ENCODE peak calls at places on chromosome 4, in eight cellular contexts. Q is IMR-90; D is tibial nerve; F is A549; C is naive thymus-derived CD4-positive, alpha-beta T cell; R is AG10803; U is left ventricle myocardium inferior; E is OCI-LY7. A is an unnamed sample.
A peak's percentile ranks its signal among the peaks of the same experiment; 100 is the strongest.

GRCh38 chr4:53943345-53944085 is 120.9 kb downstream of the CHIC2 start:
- DNase-seq in C (no peak), U (no peak), F (no peak), Q (peak; percentile 69), E (no peak), R (peak; percentile 73), D (no peak), A (no peak)

GRCh38 chr4:133151681-133152329 is 2.7 kb downstream of the PCDH10 start:
- DNase-seq in U (no peak), R (no peak), F (no peak), C (no peak), Q (no peak), D (no peak), E (no peak), A (no peak)

GRCh38 chr4:73777612-73778011 is 37.2 kb downstream of the CXCL8 start:
- DNase-seq in Q (peak; percentile 7), C (no peak), F (no peak), R (peak; percentile 27), E (no peak), U (no peak), D (no peak), A (no peak)

GRCh38 chr4:48187813-48188212 is 53.8 kb upstream of the TXK start:
- DNase-seq in D (no peak), R (no peak), F (no peak), Q (no peak), U (no peak), C (no peak), E (no peak), A (no peak)

GRCh38 chr4:169060396-169061081 is 50.5 kb upstream of the CBR4 start:
- DNase-seq in U (no peak), Q (no peak), C (no peak), F (no peak), D (no peak), R (peak; percentile 51), E (no peak), A (no peak)

GRCh38 chr4:122728781-122729330 is 3.6 kb upstream of the BBS12 start:
- DNase-seq in R (peak; percentile 31), F (no peak), U (no peak), C (no peak), Q (no peak), D (no peak), E (no peak), A (no peak)

GRCh38 chr4:110361921-110362320 is 114.0 kb upstream of the ENPEP start:
- DNase-seq in R (peak; percentile 50), F (no peak), C (no peak), D (no peak), U (no peak), Q (no peak), E (no peak), A (peak; percentile 74)

GRCh38 chr4:11625206-11625605 is 196.5 kb upstream of the HS3ST1 start:
- DNase-seq in F (no peak), E (no peak), R (no peak), C (no peak), U (peak; percentile 19), D (no peak), Q (no peak), A (no peak)

GRCh38 chr4:26522478-26522877 is 32.2 kb upstream of the CCKAR start:
- DNase-seq in U (no peak), Q (peak; percentile 70), C (no peak), R (peak; percentile 65), D (no peak), E (no peak), F (no peak), A (no peak)

GRCh38 chr4:38500433-38500832 is 163.6 kb upstream of the KLF3 start:
- DNase-seq in C (no peak), E (no peak), U (no peak), F (no peak), D (no peak), R (peak; percentile 18), Q (no peak), A (no peak)

GRCh38 chr4:15325987-15326386 is 101.8 kb upstream of the C1QTNF7 start:
- DNase-seq in C (no peak), R (no peak), D (no peak), F (no peak), U (no peak), Q (no peak), E (no peak), A (no peak)

GRCh38 chr4:67871867-67872266 is 11.9 kb downstream of the TMPRSS11D start:
- DNase-seq in D (no peak), C (no peak), F (peak; percentile 3), E (peak; percentile 21), U (no peak), R (peak; percentile 59), Q (peak; percentile 61), A (peak; percentile 30)

GRCh38 chr4:89660851-89661250 is 176.1 kb downstream of the SNCA start:
- DNase-seq in E (no peak), F (no peak), C (no peak), D (no peak), Q (no peak), R (peak; percentile 5), U (no peak), A (no peak)

GRCh38 chr4:101140228-101140627 is 207.1 kb downstream of the PPP3CA start:
- DNase-seq in F (no peak), D (no peak), Q (no peak), U (no peak), E (no peak), R (no peak), C (no peak), A (no peak)

GRCh38 chr4:38188631-38189101 is 228.5 kb downstream of the PTTG2 start:
- DNase-seq in R (no peak), F (no peak), D (no peak), E (no peak), C (no peak), Q (no peak), U (no peak), A (no peak)

GRCh38 chr4:182492456-182492855 is 249.3 kb downstream of the TENM3 start:
- DNase-seq in R (peak; percentile 68), Q (peak; percentile 76), F (no peak), U (no peak), C (no peak), D (no peak), E (no peak), A (no peak)
- H3K4me3 ChIP-seq in R (peak overlapping the region; percentile 41), Q (peak overlapping the region; percentile 50), F (no peak overlapping the region), U (peak overlapping the region; percentile 13), C (no peak overlapping the region), D (no peak overlapping the region), E (no peak overlapping the region), A (no peak overlapping the region)

GRCh38 chr4:2332976-2333319 is 71.0 kb upstream of the MXD4 start:
- DNase-seq in U (no peak), E (no peak), F (no peak), Q (no peak), C (no peak), D (no peak), R (no peak), A (no peak)

GRCh38 chr4:2334826-2335728 is 73.2 kb upstream of the MXD4 start:
- DNase-seq in E (no peak), C (no peak), D (no peak), R (no peak), Q (no peak), F (no peak), U (no peak), A (no peak)

GRCh38 chr4:2335729-2336101 is 73.8 kb upstream of the MXD4 start:
- DNase-seq in D (no peak), R (no peak), U (no peak), Q (no peak), E (no peak), C (no peak), F (no peak), A (no peak)

GRCh38 chr4:2333356-2333841 is 71.5 kb upstream of the MXD4 start:
- DNase-seq in E (no peak), Q (no peak), D (no peak), R (no peak), F (no peak), U (no peak), C (no peak), A (no peak)

DNA sequence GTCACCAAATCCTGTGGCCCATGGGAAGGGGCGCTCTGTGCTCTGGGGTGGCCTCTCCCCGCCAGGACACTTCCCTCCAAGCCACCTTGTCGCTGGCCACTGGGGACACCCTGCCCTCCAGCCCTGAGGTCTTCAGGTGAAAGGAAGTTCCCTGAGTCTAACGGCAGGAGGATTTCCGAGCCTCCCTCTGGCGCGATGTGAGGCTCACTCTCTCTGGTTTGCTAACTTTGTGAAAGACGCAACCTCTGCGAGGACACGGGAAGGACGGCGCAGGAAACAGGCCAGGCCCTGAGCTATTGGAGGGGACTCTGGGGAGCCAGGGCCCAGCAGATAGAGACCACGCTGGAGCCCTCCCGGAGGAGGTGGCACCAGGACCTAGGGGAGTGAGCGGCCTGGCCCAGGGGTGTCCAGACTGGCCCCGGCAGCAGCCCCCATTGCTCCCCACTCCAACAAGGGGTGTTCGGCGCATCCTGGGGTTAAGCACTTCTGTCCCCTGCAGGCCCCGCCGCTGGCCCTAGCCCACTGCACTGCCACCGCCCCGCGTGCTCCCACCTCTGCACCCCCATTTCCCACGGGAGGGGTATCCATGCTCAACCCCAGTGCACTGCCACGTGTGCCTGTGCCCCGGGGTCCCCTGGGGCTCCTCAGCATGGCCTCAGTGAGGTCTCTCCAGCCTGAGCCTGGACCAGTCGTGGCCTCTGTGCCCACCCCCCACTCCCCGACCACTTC is 72.2 kb upstream of the MXD4 start:
- DNase-seq in F (no peak), R (no peak), E (no peak), Q (no peak), U (no peak), D (no peak), C (no peak), A (no peak)
- H3K4me3 ChIP-seq in F (no peak overlapping the region), R (no peak overlapping the region), E (no peak overlapping the region), Q (no peak overlapping the region), U (no peak overlapping the region), D (no peak overlapping the region), C (no peak overlapping the region), A (no peak overlapping the region)

GRCh38 chr4:112514079-112514448 is 1.9 kb downstream of the NEUROG2 start:
- DNase-seq in Q (no peak), C (no peak), D (no peak), E (no peak), F (no peak), U (no peak), R (no peak), A (no peak)

GRCh38 chr4:112515278-112516075 is 503 bp downstream of the NEUROG2 start:
- DNase-seq in E (peak; percentile 35), C (no peak), U (no peak), F (no peak), D (no peak), Q (no peak), R (no peak), A (peak; percentile 11)

GRCh38 chr4:112516401-112517066 is 554 bp upstream of the NEUROG2 start:
- DNase-seq in C (no peak), E (peak; percentile 42), D (no peak), R (no peak), U (no peak), Q (no peak), F (no peak), A (no peak)

GRCh38 chr4:112516076-112516385 is at the start of gene NEUROG2:
- DNase-seq in U (no peak), C (no peak), Q (no peak), F (no peak), D (no peak), E (no peak), R (no peak), A (no peak)

GRCh38 chr4:112514449-112515277 is 1.3 kb downstream of the NEUROG2 start:
- DNase-seq in Q (no peak), U (no peak), R (no peak), C (no peak), F (no peak), E (peak; percentile 26), D (no peak), A (no peak)
- H3K4me3 ChIP-seq in Q (peak overlapping the region; percentile 67), U (peak overlapping the region; percentile 69), R (peak overlapping the region; percentile 30), C (peak overlapping the region; percentile 63), F (peak overlapping the region; percentile 59), E (peak overlapping the region; percentile 67), D (peak overlapping the region; percentile 30), A (peak overlapping the region; percentile 58)

GRCh38 chr4:153115322-153116100 is 88.7 kb upstream of the TRIM2 start:
- DNase-seq in Q (peak; percentile 77), F (peak; percentile 52), E (peak; percentile 80), D (no peak), R (peak; percentile 77), U (no peak), C (peak; percentile 88), A (peak; percentile 96)
- H3K4me3 ChIP-seq in Q (no peak overlapping the region), F (peak overlapping the region; percentile 20), E (peak overlapping the region; percentile 51), D (no peak overlapping the region), R (peak overlapping the region; percentile 50), U (peak overlapping the region; percentile 42), C (peak overlapping the region; percentile 46), A (peak overlapping the region; percentile 13)

A was measured in Jurkat, Clone E6-1.